ENCODE peak calls at places on chromosome 19, in five cellular contexts. One of them, this sample, is unnamed.
A peak's percentile ranks its signal among the peaks of the same experiment; 100 is the strongest.

GRCh38 chr19:925912-926594 is at the start of gene ARID3A:
- DNase-seq in EL: no peak
- DNase-seq in LHCN-M2: no peak
- DNase-seq in stromal cell of bone marrow: peak; percentile 35
- DNase-seq in GM13977: peak; percentile 95
- DNase-seq in this sample: no peak

GRCh38 chr19:18128044-18128443 is 24.9 kb upstream of the PIK3R2 start:
- DNase-seq in LHCN-M2: peak; percentile 41
- DNase-seq in EL: peak; percentile 47
- DNase-seq in GM13977: no peak
- DNase-seq in stromal cell of bone marrow: no peak
- DNase-seq in this sample: no peak

GRCh38 chr19:37813340-37813739 is 34.0 kb upstream of the ZNF573 start:
- DNase-seq in LHCN-M2: no peak
- DNase-seq in stromal cell of bone marrow: no peak
- DNase-seq in EL: no peak
- DNase-seq in GM13977: no peak
- DNase-seq in this sample: no peak

GRCh38 chr19:55486043-55486970 is 1.3 kb downstream of the NAT14 start:
- DNase-seq in stromal cell of bone marrow: no peak
- DNase-seq in EL: no peak
- DNase-seq in LHCN-M2: no peak
- DNase-seq in GM13977: no peak
- DNase-seq in this sample: no peak

GRCh38 chr19:41564515-41565383 is 11.2 kb upstream of the CEACAM21 start:
- DNase-seq in LHCN-M2: no peak
- DNase-seq in EL: no peak
- DNase-seq in GM13977: no peak
- DNase-seq in stromal cell of bone marrow: no peak
- DNase-seq in this sample: no peak

GRCh38 chr19:18051887-18052286 is 34.8 kb downstream of the IL12RB1 start:
- DNase-seq in stromal cell of bone marrow: no peak
- DNase-seq in GM13977: no peak
- DNase-seq in EL: no peak
- DNase-seq in LHCN-M2: no peak
- DNase-seq in this sample: no peak

GRCh38 chr19:18357442-18358264 is 17.3 kb downstream of the PGPEP1 start:
- DNase-seq in LHCN-M2: no peak
- DNase-seq in EL: no peak
- DNase-seq in stromal cell of bone marrow: no peak
- DNase-seq in GM13977: no peak
- DNase-seq in this sample: no peak

GRCh38 chr19:49224856-49225255 is 67.3 kb downstream of the TRPM4 start:
- DNase-seq in EL: peak; percentile 75
- DNase-seq in GM13977: no peak
- DNase-seq in LHCN-M2: peak; percentile 71
- DNase-seq in stromal cell of bone marrow: no peak
- DNase-seq in this sample: no peak

GRCh38 chr19:18596752-18597157 is 8.2 kb downstream of the REX1BD start:
- DNase-seq in LHCN-M2: no peak
- DNase-seq in EL: peak; percentile 20
- DNase-seq in stromal cell of bone marrow: no peak
- DNase-seq in GM13977: peak; percentile 51
- DNase-seq in this sample: no peak

GRCh38 chr19:41929536-41930071 is 1.4 kb upstream of the ERFL start:
- DNase-seq in GM13977: no peak
- DNase-seq in EL: no peak
- DNase-seq in LHCN-M2: no peak
- DNase-seq in stromal cell of bone marrow: no peak
- DNase-seq in this sample: no peak

GRCh38 chr19:33214621-33215020 is 11.0 kb downstream of the SLC7A10 start:
- DNase-seq in EL: peak; percentile 21
- DNase-seq in GM13977: no peak
- DNase-seq in stromal cell of bone marrow: no peak
- DNase-seq in LHCN-M2: no peak
- DNase-seq in this sample: no peak

GRCh38 chr19:11649941-11650340 is 52.7 kb downstream of the ZNF627 start:
- DNase-seq in EL: no peak
- DNase-seq in LHCN-M2: no peak
- DNase-seq in GM13977: no peak
- DNase-seq in stromal cell of bone marrow: peak; percentile 2
- DNase-seq in this sample: no peak

GRCh38 chr19:15249912-15250634 is 17.8 kb upstream of the EPHX3 start:
- DNase-seq in LHCN-M2: peak; percentile 87
- DNase-seq in GM13977: no peak
- DNase-seq in stromal cell of bone marrow: peak; percentile 87
- DNase-seq in EL: peak; percentile 98
- DNase-seq in this sample: peak; percentile 78

GRCh38 chr19:40284501-40285352 is at the start of gene AKT2:
- DNase-seq in GM13977: peak; percentile 81
- DNase-seq in EL: peak; percentile 54
- DNase-seq in LHCN-M2: no peak
- DNase-seq in stromal cell of bone marrow: no peak
- DNase-seq in this sample: no peak

GRCh38 chr19:4916292-4917082 is 7.2 kb downstream of the UHRF1 start:
- DNase-seq in stromal cell of bone marrow: no peak
- DNase-seq in LHCN-M2: no peak
- DNase-seq in GM13977: peak; percentile 71
- DNase-seq in EL: no peak
- DNase-seq in this sample: no peak

GRCh38 chr19:39363909-39364457 is 21.8 kb downstream of the SAMD4B start:
- DNase-seq in stromal cell of bone marrow: peak; percentile 62
- DNase-seq in GM13977: no peak
- DNase-seq in EL: peak; percentile 62
- DNase-seq in LHCN-M2: no peak
- DNase-seq in this sample: no peak

GRCh38 chr19:43554317-43554895 is 20.9 kb downstream of the XRCC1 start:
- DNase-seq in stromal cell of bone marrow: no peak
- DNase-seq in EL: no peak
- DNase-seq in GM13977: no peak
- DNase-seq in LHCN-M2: no peak
- DNase-seq in this sample: no peak

GRCh38 chr19:6056282-6056741 is 54.0 kb downstream of the RFX2 start:
- DNase-seq in EL: no peak
- DNase-seq in GM13977: no peak
- DNase-seq in stromal cell of bone marrow: no peak
- DNase-seq in LHCN-M2: no peak
- DNase-seq in this sample: no peak

GRCh38 chr19:3095375-3096191 is 1.4 kb downstream of the GNA11 start:
- DNase-seq in GM13977: no peak
- DNase-seq in EL: peak; percentile 27
- DNase-seq in LHCN-M2: no peak
- DNase-seq in stromal cell of bone marrow: no peak
- DNase-seq in this sample: no peak

GRCh38 chr19:6777434-6777833 is 4.9 kb downstream of the VAV1 start:
- DNase-seq in GM13977: peak; percentile 1
- DNase-seq in LHCN-M2: no peak
- DNase-seq in EL: no peak
- DNase-seq in stromal cell of bone marrow: no peak
- DNase-seq in this sample: no peak

GRCh38 chr19:53936035-53936434 is 26.7 kb upstream of the CACNG8 start:
- DNase-seq in LHCN-M2: no peak
- DNase-seq in GM13977: no peak
- DNase-seq in EL: no peak
- DNase-seq in stromal cell of bone marrow: no peak
- DNase-seq in this sample: no peak

GRCh38 chr19:6674868-6675305 is 4.9 kb upstream of the TNFSF14 start:
- DNase-seq in LHCN-M2: peak; percentile 52
- DNase-seq in GM13977: peak; percentile 90
- DNase-seq in stromal cell of bone marrow: peak; percentile 56
- DNase-seq in EL: peak; percentile 79
- DNase-seq in this sample: peak; percentile 22

GRCh38 chr19:6769006-6769637 is 1.9 kb upstream of the SH2D3A start:
- DNase-seq in EL: peak; percentile 33
- DNase-seq in GM13977: peak; percentile 30
- DNase-seq in stromal cell of bone marrow: no peak
- DNase-seq in LHCN-M2: no peak
- DNase-seq in this sample: no peak

This sample was measured in astrocyte of the cerebellum.